ENCODE peak calls at places on chromosomes 6 and 20, in eight cellular contexts. V is activated B cell treated with CpG ODN at 0.5 μM for 24 hours, R is tibial artery, F is HFF-Myc, J is BJ, H is foreskin fibroblast, T is H9, S is choroid plexus epithelial cell. W is an unnamed sample.
A peak's percentile ranks its signal among the peaks of the same experiment; 100 is the strongest.

GRCh38 chr20:48626226-48626937 is 201.4 kb downstream of the PREX1 start:
- DNase-seq in S (peak; percentile 17), V (no peak), T (no peak), F (no peak), J (peak; percentile 15), R (peak; percentile 77), H (no peak), W (peak; percentile 40)

GRCh38 chr6:107103082-107103481 is 12.2 kb downstream of the BEND3 start:
- DNase-seq in S (no peak), J (no peak), F (no peak), V (no peak), T (peak; percentile 76), R (peak; percentile 33), H (no peak), W (no peak)

GRCh38 chr6:166274163-166274562 is 34.0 kb downstream of the PRR18 start:
- DNase-seq in F (no peak), H (no peak), R (no peak), V (no peak), S (no peak), T (no peak), J (no peak), W (no peak)

GRCh38 chr20:53845980-53846379 is 224.4 kb downstream of the BCAS1 start:
- DNase-seq in H (no peak), R (no peak), S (no peak), T (no peak), F (no peak), V (no peak), J (no peak), W (no peak)

GRCh38 chr6:19042452-19042851 is 655.3 kb downstream of the RNF144B start:
- DNase-seq in J (no peak), S (no peak), V (no peak), H (no peak), F (no peak), T (no peak), R (no peak), W (no peak)

GRCh38 chr20:46936415-46937139 is 41.9 kb downstream of the EYA2 start:
- DNase-seq in V (no peak), F (no peak), T (no peak), R (no peak), J (no peak), H (no peak), S (no peak), W (no peak)

GRCh38 chr6:10305740-10306423 is 109.0 kb downstream of the TFAP2A start:
- DNase-seq in V (no peak), H (no peak), R (no peak), S (no peak), J (no peak), T (no peak), F (no peak), W (no peak)

GRCh38 chr20:40763646-40764295 is 74.7 kb upstream of the MAFB start:
- DNase-seq in T (no peak), J (no peak), R (peak; percentile 93), V (no peak), S (no peak), F (no peak), H (peak; percentile 65), W (no peak)

GRCh38 chr6:116571683-116572000 is 338 bp downstream of the RWDD1 start:
- DNase-seq in J (no peak), R (no peak), S (no peak), V (no peak), F (no peak), H (no peak), T (no peak), W (no peak)

GRCh38 chr6:134358320-134358719 is 40.4 kb upstream of the SGK1 start:
- DNase-seq in H (no peak), T (no peak), V (no peak), R (no peak), F (no peak), S (peak; percentile 89), J (no peak), W (no peak)

GRCh38 chr6:13418838-13419237 is 68.6 kb downstream of the GFOD1 start:
- DNase-seq in F (no peak), V (no peak), T (no peak), R (no peak), S (no peak), J (no peak), H (no peak), W (no peak)

GRCh38 chr20:50504231-50504823 is 5.9 kb upstream of the PTPN1 start:
- DNase-seq in J (no peak), S (no peak), T (no peak), H (no peak), F (no peak), R (no peak), V (no peak), W (no peak)
- TF ChIP-seq CTCF in J (no peak), S (peak; percentile 28), T (peak; percentile 35), H (no peak), F (no peak), R (peak; percentile 20), V (no peak), W (no peak)

GRCh38 chr6:99424761-99425646 is at the start of gene PNISR:
- DNase-seq in J (peak; percentile 94), R (peak; percentile 95), V (peak; percentile 69), F (peak; percentile 98), T (peak; percentile 95), S (peak; percentile 100), H (peak; percentile 97), W (peak; percentile 97)

GRCh38 chr6:99426454-99426762 is 1.3 kb upstream of the PNISR start:
- DNase-seq in S (no peak), F (no peak), R (no peak), H (no peak), J (no peak), V (no peak), T (no peak), W (no peak)

GRCh38 chr6:99424022-99424421 is 1.1 kb downstream of the PNISR start:
- DNase-seq in H (no peak), F (no peak), V (no peak), T (no peak), R (no peak), S (no peak), J (no peak), W (no peak)

GRCh38 chr6:99427988-99428387 is 2.9 kb upstream of the PNISR start:
- DNase-seq in J (no peak), T (no peak), R (no peak), V (no peak), S (no peak), F (no peak), H (no peak), W (no peak)

GRCh38 chr6:99425647-99426453 is 742 bp upstream of the PNISR start:
- DNase-seq in H (peak; percentile 84), V (peak; percentile 56), T (peak; percentile 94), S (peak; percentile 87), R (peak; percentile 86), J (peak; percentile 66), F (peak; percentile 73), W (no peak)
- TF ChIP-seq CTCF in H (peak; percentile 27), V (no peak), T (peak; percentile 69), S (peak; percentile 64), R (no peak), J (peak; percentile 57), F (peak; percentile 45), W (peak; percentile 46)

DNA sequence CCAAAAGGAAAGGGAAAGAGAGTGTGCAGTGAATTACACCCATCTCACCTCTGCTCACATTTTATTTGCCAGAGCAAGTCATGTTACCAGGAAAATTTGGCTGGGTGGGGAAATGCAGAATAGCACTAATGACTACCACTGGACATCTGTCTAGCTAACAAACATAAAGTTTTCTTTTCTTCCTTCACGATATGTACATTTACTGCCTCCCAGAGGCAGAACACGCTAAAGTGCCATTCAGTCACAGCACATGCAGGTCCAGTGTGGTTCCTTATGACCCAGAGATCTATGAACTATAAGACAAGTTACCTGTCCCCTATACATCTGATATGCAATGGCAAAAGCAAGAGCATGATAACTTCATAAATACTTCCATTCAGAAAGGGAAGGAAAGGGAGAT is 194.1 kb downstream of the OGFRL1 start:
- DNase-seq in S (peak; percentile 66), T (no peak), R (no peak), F (no peak), H (no peak), J (no peak), V (no peak), W (no peak)
- TF ChIP-seq CTCF in S (peak; percentile 50), T (no peak), R (no peak), F (peak; percentile 32), H (peak; percentile 22), J (no peak), V (no peak), W (no peak)

DNA sequence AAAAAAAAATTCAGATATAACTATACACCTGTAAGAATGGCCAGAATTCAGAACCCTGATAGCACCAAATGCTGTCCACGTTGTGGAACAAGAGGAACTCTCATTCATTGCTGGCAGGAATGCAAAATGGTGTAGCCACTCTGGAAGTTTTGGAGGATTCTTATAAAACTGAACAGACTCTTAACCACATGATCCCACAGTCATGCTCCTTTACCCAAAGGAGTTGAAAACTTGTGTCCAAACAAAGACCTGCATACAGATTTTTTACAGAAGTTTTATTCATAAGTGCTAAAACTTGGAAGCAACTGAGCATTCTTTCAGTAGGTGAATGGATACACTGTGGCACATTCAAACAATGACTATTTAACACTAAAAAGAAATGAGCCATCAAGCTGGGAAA is 32.6 kb downstream of the PREP start:
- DNase-seq in S (no peak), J (no peak), F (no peak), R (no peak), T (no peak), V (no peak), H (no peak), W (no peak)
- TF ChIP-seq CTCF in S (no peak), J (no peak), F (no peak), R (no peak), T (no peak), V (no peak), H (no peak), W (no peak)

DNA sequence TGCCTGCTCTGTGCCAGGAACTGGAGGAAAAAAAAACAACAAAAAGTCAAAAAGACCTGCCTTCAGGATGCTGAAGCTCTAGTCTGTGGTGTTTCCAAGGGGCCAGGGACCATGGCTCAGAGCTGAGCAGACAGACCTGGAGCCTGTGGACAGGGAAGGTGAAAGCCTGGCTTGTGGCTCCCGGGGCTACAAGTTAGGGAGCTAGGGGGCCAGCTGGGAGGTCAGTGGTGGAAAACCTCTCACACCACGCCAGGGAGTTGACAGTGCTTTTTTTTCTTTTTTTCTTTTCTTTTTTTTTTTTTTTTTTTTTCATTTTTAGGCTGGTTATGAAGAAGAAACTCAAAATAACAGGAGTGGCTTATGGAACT is 1.2 kb upstream of the NPEPL1 start:
- DNase-seq in V (no peak), T (peak; percentile 36), S (no peak), F (no peak), H (no peak), R (peak; percentile 65), J (no peak), W (no peak)
- TF ChIP-seq CTCF in V (no peak), T (no peak), S (no peak), F (no peak), H (no peak), R (no peak), J (no peak), W (no peak)

DNA sequence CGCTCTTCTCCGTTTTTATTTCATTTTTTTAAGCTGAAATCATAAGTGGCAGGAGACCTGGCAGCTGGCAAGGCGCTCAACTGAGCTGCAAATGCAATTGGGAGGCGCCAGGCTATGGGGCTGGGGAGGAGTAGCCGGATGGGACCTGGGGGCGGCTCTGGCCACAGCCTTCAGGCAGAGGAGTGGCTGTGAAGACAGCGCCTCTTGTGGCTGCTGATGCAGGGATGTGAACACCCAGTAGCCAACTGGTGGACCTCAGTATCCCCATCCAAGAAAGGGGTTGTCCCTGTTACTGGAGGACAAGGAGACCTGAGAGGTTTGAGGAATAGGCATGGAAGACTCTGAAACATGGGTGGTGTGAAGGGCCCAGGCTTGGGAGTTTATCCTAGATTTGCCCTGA is 12.6 kb downstream of the KCNK17 start:
- DNase-seq in R (no peak), J (no peak), T (peak; percentile 88), S (peak; percentile 17), F (no peak), H (no peak), V (no peak), W (no peak)
- TF ChIP-seq CTCF in R (no peak), J (peak; percentile 32), T (peak; percentile 91), S (peak; percentile 48), F (peak; percentile 50), H (peak; percentile 18), V (no peak), W (peak; percentile 22)

W was measured in AG04449.